ENCODE peak calls at places on chromosomes 16 and 17, in seven cellular contexts. One of them, this sample, is unnamed. For H3K27me3, the result is how much of the 10 kb centered on the place peaks cover.

GRCh38 chr16:2816751-2817495 is at the start of gene PRSS21:
- DNase-seq in transverse colon: peak
- DNase-seq in K562: peak
- DNase-seq in upper lobe of left lung: peak
- DNase-seq in tibial nerve: no peak
- DNase-seq in ovary: no peak
- DNase-seq in esophagus muscularis mucosa: no peak
- DNase-seq in this sample: no peak

GRCh38 chr17:16467044-16467443 is 24.9 kb downstream of the LRRC75A start:
- DNase-seq in transverse colon: no peak
- DNase-seq in K562: no peak
- DNase-seq in upper lobe of left lung: no peak
- DNase-seq in tibial nerve: no peak
- DNase-seq in ovary: no peak
- DNase-seq in esophagus muscularis mucosa: no peak
- DNase-seq in this sample: no peak

GRCh38 chr16:57623251-57624043 is 5.0 kb upstream of the ADGRG1 start:
- DNase-seq in transverse colon: peak
- DNase-seq in K562: peak
- DNase-seq in upper lobe of left lung: peak
- DNase-seq in tibial nerve: peak
- DNase-seq in ovary: no peak
- DNase-seq in esophagus muscularis mucosa: no peak
- DNase-seq in this sample: peak

GRCh38 chr17:40326832-40327199 is 17.8 kb downstream of the RARA start:
- DNase-seq in transverse colon: no peak
- DNase-seq in K562: no peak
- DNase-seq in upper lobe of left lung: no peak
- DNase-seq in tibial nerve: no peak
- DNase-seq in ovary: peak
- DNase-seq in esophagus muscularis mucosa: no peak
- DNase-seq in this sample: no peak

GRCh38 chr17:36934144-36934758 is 3.0 kb upstream of the LHX1 start:
- DNase-seq in transverse colon: no peak
- DNase-seq in K562: no peak
- DNase-seq in upper lobe of left lung: no peak
- DNase-seq in tibial nerve: no peak
- DNase-seq in ovary: no peak
- DNase-seq in esophagus muscularis mucosa: no peak
- DNase-seq in this sample: no peak

GRCh38 chr17:673200-673681 is 41.4 kb downstream of the VPS53 start:
- DNase-seq in transverse colon: no peak
- DNase-seq in K562: no peak
- DNase-seq in upper lobe of left lung: peak
- DNase-seq in tibial nerve: no peak
- DNase-seq in ovary: no peak
- DNase-seq in esophagus muscularis mucosa: no peak
- DNase-seq in this sample: no peak

GRCh38 chr16:590165-590874 is 454 bp downstream of the RAB40C start:
- DNase-seq in transverse colon: no peak
- DNase-seq in K562: peak
- DNase-seq in upper lobe of left lung: no peak
- DNase-seq in tibial nerve: no peak
- DNase-seq in ovary: peak
- DNase-seq in esophagus muscularis mucosa: no peak
- DNase-seq in this sample: peak

GRCh38 chr16:48405907-48406306 is 20.7 kb upstream of the SIAH1 start:
- DNase-seq in transverse colon: peak
- DNase-seq in K562: no peak
- DNase-seq in upper lobe of left lung: no peak
- DNase-seq in tibial nerve: no peak
- DNase-seq in ovary: no peak
- DNase-seq in esophagus muscularis mucosa: no peak
- DNase-seq in this sample: no peak

GRCh38 chr17:8105957-8106398 is 12.3 kb downstream of the ALOXE3 start:
- DNase-seq in transverse colon: no peak
- DNase-seq in K562: no peak
- DNase-seq in upper lobe of left lung: no peak
- DNase-seq in tibial nerve: no peak
- DNase-seq in ovary: no peak
- DNase-seq in esophagus muscularis mucosa: no peak
- DNase-seq in this sample: no peak

GRCh38 chr17:48625502-48626201 is 506 bp downstream of the HOXB9 start:
- DNase-seq in transverse colon: peak
- DNase-seq in K562: peak
- DNase-seq in upper lobe of left lung: peak
- DNase-seq in tibial nerve: no peak
- DNase-seq in ovary: no peak
- DNase-seq in esophagus muscularis mucosa: no peak
- DNase-seq in this sample: peak
- H3K27me3 ChIP-seq in transverse colon: half or more
- H3K27me3 ChIP-seq in K562: under half
- H3K27me3 ChIP-seq in upper lobe of left lung: half or more
- H3K27me3 ChIP-seq in tibial nerve: half or more
- H3K27me3 ChIP-seq in ovary: under half
- H3K27me3 ChIP-seq in esophagus muscularis mucosa: half or more
- H3K27me3 ChIP-seq in this sample: half or more

GRCh38 chr17:72253597-72253996 is 132.8 kb downstream of the SOX9 start:
- DNase-seq in transverse colon: no peak
- DNase-seq in K562: no peak
- DNase-seq in upper lobe of left lung: no peak
- DNase-seq in tibial nerve: no peak
- DNase-seq in ovary: no peak
- DNase-seq in esophagus muscularis mucosa: no peak
- DNase-seq in this sample: no peak

GRCh38 chr17:72259977-72260376 is 139.2 kb downstream of the SOX9 start:
- DNase-seq in transverse colon: peak
- DNase-seq in K562: no peak
- DNase-seq in upper lobe of left lung: no peak
- DNase-seq in tibial nerve: no peak
- DNase-seq in ovary: no peak
- DNase-seq in esophagus muscularis mucosa: no peak
- DNase-seq in this sample: no peak

GRCh38 chr17:72254808-72255449 is 134.1 kb downstream of the SOX9 start:
- DNase-seq in transverse colon: no peak
- DNase-seq in K562: no peak
- DNase-seq in upper lobe of left lung: no peak
- DNase-seq in tibial nerve: no peak
- DNase-seq in ovary: no peak
- DNase-seq in esophagus muscularis mucosa: no peak
- DNase-seq in this sample: no peak

GRCh38 chr17:72258711-72259110 is 137.9 kb downstream of the SOX9 start:
- DNase-seq in transverse colon: no peak
- DNase-seq in K562: no peak
- DNase-seq in upper lobe of left lung: no peak
- DNase-seq in tibial nerve: no peak
- DNase-seq in ovary: no peak
- DNase-seq in esophagus muscularis mucosa: no peak
- DNase-seq in this sample: no peak

GRCh38 chr17:72255481-72255880 is 134.7 kb downstream of the SOX9 start:
- DNase-seq in transverse colon: peak
- DNase-seq in K562: no peak
- DNase-seq in upper lobe of left lung: no peak
- DNase-seq in tibial nerve: no peak
- DNase-seq in ovary: no peak
- DNase-seq in esophagus muscularis mucosa: no peak
- DNase-seq in this sample: no peak
- TF ChIP-seq EP300 in transverse colon: no peak
- TF ChIP-seq EP300 in K562: no peak
- TF ChIP-seq EP300 in upper lobe of left lung: no peak
- TF ChIP-seq EP300 in tibial nerve: no peak
- TF ChIP-seq EP300 in ovary: no peak
- TF ChIP-seq EP300 in esophagus muscularis mucosa: no peak
- TF ChIP-seq EP300 in this sample: no peak

DNA sequence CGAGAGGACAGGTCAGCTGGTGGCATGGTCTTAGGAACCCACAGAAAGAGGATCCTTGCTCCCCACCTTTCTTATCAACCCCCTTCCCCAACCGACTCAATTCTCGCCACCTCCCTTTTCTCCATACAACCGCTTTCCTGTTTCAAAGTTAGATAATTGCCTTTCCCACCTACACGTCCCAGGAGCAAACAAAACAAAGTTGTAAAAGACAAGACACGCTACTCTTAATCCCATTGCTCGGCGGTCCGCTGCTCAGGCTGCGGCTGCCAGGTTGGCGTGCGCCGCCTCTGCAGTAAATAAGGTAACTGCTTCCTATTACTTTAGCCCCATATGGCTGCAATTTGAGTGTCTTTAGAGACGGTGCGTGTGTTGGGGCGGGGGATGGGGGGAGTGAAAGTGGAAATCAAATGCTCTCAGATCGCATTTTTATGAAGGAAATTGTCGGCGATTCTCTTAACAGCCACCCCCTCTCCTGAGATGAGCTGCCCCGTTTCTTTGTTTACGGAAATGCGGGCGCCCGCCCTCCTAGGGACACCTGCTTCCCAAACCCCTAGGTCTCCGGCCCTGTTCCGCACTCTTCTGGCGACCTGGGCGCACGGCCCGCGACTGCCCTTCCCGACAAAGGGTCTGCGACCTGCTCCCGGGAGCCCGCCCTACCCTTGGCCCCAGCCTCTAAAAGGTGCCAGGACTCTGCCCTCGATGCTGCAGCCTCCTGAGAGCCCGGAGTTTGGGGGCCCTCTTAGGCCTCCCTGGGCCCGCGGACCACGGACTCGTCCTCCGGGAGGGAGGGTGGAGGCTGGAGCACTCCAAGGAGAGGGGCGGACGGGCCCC is 3.7 kb upstream of the CBX8 start:
- DNase-seq in transverse colon: peak
- DNase-seq in K562: no peak
- DNase-seq in upper lobe of left lung: peak
- DNase-seq in tibial nerve: no peak
- DNase-seq in ovary: no peak
- DNase-seq in esophagus muscularis mucosa: no peak
- DNase-seq in this sample: no peak
- H3K4me3 ChIP-seq in transverse colon: peak
- H3K4me3 ChIP-seq in K562: no peak
- H3K4me3 ChIP-seq in upper lobe of left lung: no peak
- H3K4me3 ChIP-seq in tibial nerve: no peak
- H3K4me3 ChIP-seq in ovary: no peak
- H3K4me3 ChIP-seq in esophagus muscularis mucosa: no peak
- H3K4me3 ChIP-seq in this sample: peak

GRCh38 chr17:58312021-58312630 is 16.5 kb downstream of the TSPOAP1 start:
- DNase-seq in transverse colon: no peak
- DNase-seq in K562: no peak
- DNase-seq in upper lobe of left lung: peak
- DNase-seq in tibial nerve: no peak
- DNase-seq in ovary: no peak
- DNase-seq in esophagus muscularis mucosa: no peak
- DNase-seq in this sample: peak
- H3K27me3 ChIP-seq in transverse colon: under half
- H3K27me3 ChIP-seq in K562: under half
- H3K27me3 ChIP-seq in upper lobe of left lung: under half
- H3K27me3 ChIP-seq in tibial nerve: under half
- H3K27me3 ChIP-seq in ovary: under half
- H3K27me3 ChIP-seq in esophagus muscularis mucosa: under half
- H3K27me3 ChIP-seq in this sample: under half

GRCh38 chr16:59941581-59941980 is 1207.5 kb upstream of the GOT2 start:
- DNase-seq in transverse colon: no peak
- DNase-seq in K562: no peak
- DNase-seq in upper lobe of left lung: no peak
- DNase-seq in tibial nerve: no peak
- DNase-seq in ovary: no peak
- DNase-seq in esophagus muscularis mucosa: no peak
- DNase-seq in this sample: no peak
- TF ChIP-seq EP300 in transverse colon: no peak
- TF ChIP-seq EP300 in K562: no peak
- TF ChIP-seq EP300 in upper lobe of left lung: no peak
- TF ChIP-seq EP300 in tibial nerve: no peak
- TF ChIP-seq EP300 in ovary: no peak
- TF ChIP-seq EP300 in esophagus muscularis mucosa: no peak
- TF ChIP-seq EP300 in this sample: no peak

GRCh38 chr16:10617662-10618420 is 37.4 kb upstream of the EMP2 start:
- DNase-seq in transverse colon: no peak
- DNase-seq in K562: no peak
- DNase-seq in upper lobe of left lung: no peak
- DNase-seq in tibial nerve: no peak
- DNase-seq in ovary: no peak
- DNase-seq in esophagus muscularis mucosa: no peak
- DNase-seq in this sample: no peak

GRCh38 chr16:10618710-10619209 is 38.4 kb upstream of the EMP2 start:
- DNase-seq in transverse colon: no peak
- DNase-seq in K562: no peak
- DNase-seq in upper lobe of left lung: no peak
- DNase-seq in tibial nerve: no peak
- DNase-seq in ovary: no peak
- DNase-seq in esophagus muscularis mucosa: no peak
- DNase-seq in this sample: no peak

GRCh38 chr16:10614685-10615084 is 34.3 kb upstream of the EMP2 start:
- DNase-seq in transverse colon: no peak
- DNase-seq in K562: no peak
- DNase-seq in upper lobe of left lung: no peak
- DNase-seq in tibial nerve: no peak
- DNase-seq in ovary: no peak
- DNase-seq in esophagus muscularis mucosa: no peak
- DNase-seq in this sample: no peak

GRCh38 chr16:10616395-10616743 is 36.0 kb upstream of the EMP2 start:
- DNase-seq in transverse colon: no peak
- DNase-seq in K562: no peak
- DNase-seq in upper lobe of left lung: no peak
- DNase-seq in tibial nerve: no peak
- DNase-seq in ovary: no peak
- DNase-seq in esophagus muscularis mucosa: no peak
- DNase-seq in this sample: no peak

DNA sequence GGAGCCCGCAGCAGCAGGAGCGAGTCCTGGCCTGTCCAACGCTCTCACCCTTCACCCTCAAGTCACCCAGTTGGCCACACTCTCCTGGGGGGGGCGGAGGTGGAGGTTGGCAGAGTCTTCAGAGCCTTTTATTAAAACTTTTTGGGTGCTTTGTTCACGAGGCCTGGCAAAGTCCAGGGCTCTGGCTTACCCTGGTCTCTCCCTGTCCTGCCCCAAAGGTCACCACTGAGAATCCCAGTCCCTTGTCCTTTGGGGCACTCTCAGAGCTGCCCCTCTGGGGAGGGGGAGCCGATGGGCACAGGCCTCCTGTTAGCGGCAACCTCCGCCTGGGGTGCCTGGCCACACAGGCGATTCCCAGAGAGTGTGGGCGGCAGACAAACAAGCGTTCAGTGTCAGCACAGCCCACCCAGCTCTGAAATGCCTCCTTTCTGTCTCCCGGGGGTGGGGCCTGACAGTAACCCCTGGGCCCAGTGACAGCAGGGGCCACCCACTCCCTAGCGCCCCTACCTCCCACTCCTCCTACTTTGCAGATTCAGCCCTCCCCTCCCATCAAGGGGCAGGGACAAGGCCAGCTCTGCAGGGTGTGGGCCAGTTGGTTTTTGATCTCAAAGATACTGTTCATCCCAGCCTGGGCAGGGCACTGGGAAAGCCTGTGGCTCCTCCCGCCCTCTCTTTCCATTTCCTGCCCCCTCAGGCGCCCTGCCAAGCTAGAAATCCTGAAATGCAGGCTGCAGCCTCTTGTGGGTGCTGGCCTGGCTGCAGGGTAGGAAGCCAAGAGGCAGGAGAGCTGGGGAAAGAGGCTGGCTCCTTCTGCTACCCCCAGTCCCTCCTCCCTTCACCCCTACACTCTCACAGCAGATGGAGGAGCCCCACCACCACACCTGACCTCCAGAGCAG is 36.6 kb upstream of the EMP2 start:
- DNase-seq in transverse colon: peak
- DNase-seq in K562: peak
- DNase-seq in upper lobe of left lung: peak
- DNase-seq in tibial nerve: peak
- DNase-seq in ovary: peak
- DNase-seq in esophagus muscularis mucosa: no peak
- DNase-seq in this sample: peak
- H3K4me3 ChIP-seq in transverse colon: no peak
- H3K4me3 ChIP-seq in K562: no peak
- H3K4me3 ChIP-seq in upper lobe of left lung: no peak
- H3K4me3 ChIP-seq in tibial nerve: no peak
- H3K4me3 ChIP-seq in ovary: no peak
- H3K4me3 ChIP-seq in esophagus muscularis mucosa: no peak
- H3K4me3 ChIP-seq in this sample: no peak